ENCODE peak calls at places on chromosomes 3 and 15, in ten cellular contexts. U is lung; E is A549; T is astrocyte; K is upper lobe of right lung; A is fibroblast of lung; H is CD4-positive, CD25-positive, alpha-beta regulatory T cell; Z is right cardiac atrium; X is neural progenitor cell; L is lower lobe of right lung. O is an unnamed sample.

GRCh38 chr15:64865998-64866520 is 24.3 kb downstream of the PLEKHO2 start:
- DNase-seq in X (peak; percentile 46), K (no peak), E (no peak), H (no peak), A (peak; percentile 97), L (no peak), T (peak; percentile 84), U (no peak), Z (no peak), O (peak; percentile 77)

GRCh38 chr15:82936966-82937647 is 15.4 kb downstream of the HOMER2 start:
- DNase-seq in A (no peak), K (no peak), E (peak; percentile 72), H (no peak), U (no peak), L (no peak), Z (no peak), X (no peak), T (peak; percentile 58), O (peak; percentile 6)

GRCh38 chr3:82938821-82939328 is 1177.4 kb upstream of the GBE1 start:
- DNase-seq in L (peak; percentile 30), H (no peak), K (peak; percentile 60), X (no peak), A (no peak), E (no peak), T (no peak), Z (peak; percentile 26), U (no peak), O (no peak)

GRCh38 chr3:16883726-16884083 is 1.1 kb upstream of the PLCL2 start:
- DNase-seq in X (no peak), L (no peak), T (no peak), A (no peak), Z (no peak), E (no peak), H (no peak), U (no peak), K (no peak), O (no peak)

GRCh38 chr3:61452536-61452991 is 108.8 kb upstream of the PTPRG start:
- DNase-seq in L (no peak), T (peak; percentile 16), K (no peak), Z (no peak), A (peak; percentile 45), U (no peak), X (no peak), E (no peak), H (no peak), O (no peak)

GRCh38 chr3:112773864-112774263 is 72.8 kb downstream of the CD200R1L start:
- DNase-seq in E (peak; percentile 91), H (peak; percentile 24), K (no peak), Z (no peak), X (no peak), L (peak; percentile 51), T (peak; percentile 71), U (no peak), A (no peak), O (no peak)

GRCh38 chr15:58487041-58487723 is 55.4 kb downstream of the LIPC start:
- DNase-seq in K (no peak), A (no peak), U (no peak), H (no peak), Z (no peak), T (no peak), E (no peak), X (no peak), L (no peak), O (no peak)

GRCh38 chr15:80694624-80695098 is 449 bp upstream of the ABHD17C start:
- DNase-seq in X (peak; percentile 16), A (no peak), Z (peak; percentile 71), L (peak; percentile 53), E (peak; percentile 29), T (peak; percentile 36), K (peak; percentile 74), U (no peak), H (peak; percentile 24), O (peak; percentile 67)

GRCh38 chr3:188663839-188664238 is 507.9 kb upstream of the TPRG1 start:
- DNase-seq in U (no peak), A (no peak), E (no peak), K (no peak), Z (no peak), L (no peak), H (no peak), T (no peak), X (no peak), O (no peak)

GRCh38 chr3:137695351-137695750 is 68.8 kb upstream of the SOX14 start:
- DNase-seq in U (no peak), A (no peak), Z (no peak), K (no peak), E (no peak), H (no peak), X (no peak), T (no peak), L (no peak), O (no peak)

GRCh38 chr3:193053031-193053430 is 135.4 kb upstream of the MB21D2 start:
- DNase-seq in L (no peak), E (no peak), K (no peak), T (no peak), A (no peak), H (no peak), U (no peak), X (no peak), Z (no peak), O (peak; percentile 22)

GRCh38 chr15:78035861-78036476 is 41.5 kb downstream of the TBC1D2B start:
- DNase-seq in E (no peak), U (no peak), L (no peak), X (no peak), T (no peak), Z (no peak), K (no peak), H (no peak), A (no peak), O (no peak)

GRCh38 chr3:106059953-106060517 is 191.2 kb upstream of the CBLB start:
- DNase-seq in Z (no peak), X (no peak), K (no peak), H (no peak), A (no peak), T (no peak), U (no peak), E (no peak), L (no peak), O (no peak)

GRCh38 chr3:16998236-16998923 is 113.6 kb downstream of the PLCL2 start:
- DNase-seq in H (no peak), X (no peak), Z (no peak), T (no peak), E (no peak), A (peak; percentile 19), U (no peak), K (no peak), L (no peak), O (peak; percentile 51)

GRCh38 chr15:29093065-29093435 is 176.6 kb downstream of the NSMCE3 start:
- DNase-seq in T (no peak), H (no peak), L (no peak), A (no peak), U (no peak), X (no peak), E (no peak), K (peak; percentile 48), Z (no peak), O (no peak)

DNA sequence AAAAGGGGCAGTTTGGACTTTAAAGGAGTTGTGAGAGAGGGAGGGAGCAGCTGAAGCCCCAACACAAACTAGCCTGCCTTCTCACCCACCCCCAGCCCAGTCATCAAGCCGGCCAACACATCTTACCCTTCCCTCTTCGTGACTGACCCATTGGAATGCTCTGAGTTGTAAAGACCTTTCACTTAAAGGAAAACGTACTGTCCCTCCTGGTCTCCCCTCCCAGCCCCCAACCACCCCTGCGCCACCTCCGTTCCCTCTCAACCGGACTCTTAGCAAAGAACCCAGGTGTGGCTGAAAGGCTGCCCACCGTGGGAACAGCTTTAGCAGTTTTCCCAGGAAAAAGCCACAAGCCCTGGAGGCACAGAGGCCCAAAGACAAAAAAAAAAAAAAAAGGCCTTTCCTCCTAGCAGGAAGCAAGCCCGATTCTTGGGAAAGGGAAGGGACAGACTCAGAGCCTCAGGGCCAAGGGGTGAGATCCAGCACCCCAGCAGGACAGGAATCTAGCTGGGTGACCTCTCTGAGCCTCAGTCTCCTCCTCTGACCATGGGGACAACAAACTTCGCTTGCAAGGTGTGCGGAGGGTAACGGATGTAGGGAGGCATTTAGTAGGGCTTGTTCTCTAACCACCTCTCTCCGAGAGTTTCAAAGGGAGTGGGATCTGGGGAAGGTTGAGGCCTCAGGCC is 2.4 kb downstream of the CYP11A1 start:
- DNase-seq in T (no peak), U (no peak), X (no peak), E (no peak), A (no peak), H (no peak), Z (no peak), L (no peak), K (no peak), O (no peak)
- H3K4me3 ChIP-seq in T (peak overlapping the region; percentile 56), U (no peak overlapping the region), X (peak overlapping the region; percentile 59), E (no peak overlapping the region), A (peak overlapping the region; percentile 62), H (no peak overlapping the region), Z (peak overlapping the region; percentile 49), L (peak overlapping the region; percentile 63), K (peak overlapping the region; percentile 55), O (peak overlapping the region; percentile 87)

GRCh38 chr3:123375014-123375940 is 73.6 kb downstream of the ADCY5 start:
- DNase-seq in E (no peak), K (peak; percentile 46), X (peak; percentile 51), A (no peak), L (no peak), U (no peak), H (no peak), T (no peak), Z (no peak), O (no peak)
- H3K4me1 ChIP-seq in E (no peaks in the 10 kb centered on the region), K (peaks cover 14% of the 10 kb centered on the region), X (no peaks in the 10 kb centered on the region), A (no peaks in the 10 kb centered on the region), L (peaks cover 11% of the 10 kb centered on the region), U (peaks cover 5% of the 10 kb centered on the region), H (no peaks in the 10 kb centered on the region), T (no peaks in the 10 kb centered on the region), Z (peaks cover 22% of the 10 kb centered on the region), O (no peaks in the 10 kb centered on the region)

GRCh38 chr15:25176991-25177954 is 222.5 kb downstream of the SNRPN start:
- DNase-seq in K (peak; percentile 48), X (no peak), L (peak; percentile 31), E (no peak), U (peak; percentile 21), Z (peak; percentile 24), A (no peak), T (no peak), H (no peak), O (no peak)
- H3K9me3 ChIP-seq in K (peaks cover 26% of the 10 kb centered on the region), X (no peaks in the 10 kb centered on the region), L (peaks cover 46% of the 10 kb centered on the region), E (no peaks in the 10 kb centered on the region), U (peaks cover 84% of the 10 kb centered on the region), Z (peaks cover 2% of the 10 kb centered on the region), A (no peaks in the 10 kb centered on the region), T (peaks cover 23% of the 10 kb centered on the region), H (peaks cover 2% of the 10 kb centered on the region), O (peaks cover 15% of the 10 kb centered on the region)

GRCh38 chr3:98770261-98771039 is 7.3 kb downstream of the ST3GAL6 start:
- DNase-seq in X (no peak), H (peak; percentile 9), U (peak; percentile 52), K (no peak), T (no peak), E (no peak), A (no peak), L (peak; percentile 47), Z (peak; percentile 63), O (no peak)
- H3K4me3 ChIP-seq in X (no peak overlapping the region), H (no peak overlapping the region), U (no peak overlapping the region), K (no peak overlapping the region), T (no peak overlapping the region), E (no peak overlapping the region), A (no peak overlapping the region), L (no peak overlapping the region), Z (no peak overlapping the region), O (no peak overlapping the region)

GRCh38 chr3:13007251-13007941 is 65.8 kb downstream of the IQSEC1 start:
- DNase-seq in E (no peak), U (no peak), A (no peak), Z (no peak), K (no peak), L (peak; percentile 34), X (no peak), H (no peak), T (no peak), O (no peak)
- H3K4me1 ChIP-seq in E (no peaks in the 10 kb centered on the region), U (no peaks in the 10 kb centered on the region), A (no peaks in the 10 kb centered on the region), Z (peaks cover 2% of the 10 kb centered on the region), K (peaks cover 37% of the 10 kb centered on the region), L (peaks cover 76% of the 10 kb centered on the region), X (peaks cover 31% of the 10 kb centered on the region), H (peaks cover 97% of the 10 kb centered on the region), T (peaks cover 13% of the 10 kb centered on the region), O (peaks cover 6% of the 10 kb centered on the region)

O was measured in adipocyte.